ENCODE peak calls at places on chromosomes 7 and 10, in nine cellular contexts. One of them, this sample, is unnamed.
A peak's percentile ranks its signal among the peaks of the same experiment; 100 is the strongest.

GRCh38 chr7:41984888-41985287 is 252.1 kb downstream of the GLI3 start:
- DNase-seq in pancreas: no peak
- DNase-seq in GM04504: no peak
- DNase-seq in CD8-positive, alpha-beta T cell: no peak
- DNase-seq in iPS-NIHi11: no peak
- DNase-seq in HTR-8/SVneo: no peak
- DNase-seq in stimulated activated CD4-positive, alpha-beta T cell treated with anti-CD3 and anti-CD28 coated beads, Interleukin-12 subunit alpha, Interleukin-12 subunit beta, amount 100 ng/mL, for 4 hours: no peak
- DNase-seq in nephron progenitor cell: no peak
- DNase-seq in EL: peak; percentile 50
- DNase-seq in this sample: peak; percentile 48

GRCh38 chr7:105352018-105352612 is 36.6 kb downstream of the SRPK2 start:
- DNase-seq in pancreas: peak; percentile 59
- DNase-seq in GM04504: peak; percentile 93
- DNase-seq in CD8-positive, alpha-beta T cell: peak; percentile 45
- DNase-seq in iPS-NIHi11: no peak
- DNase-seq in HTR-8/SVneo: no peak
- DNase-seq in stimulated activated CD4-positive, alpha-beta T cell treated with anti-CD3 and anti-CD28 coated beads, Interleukin-12 subunit alpha, Interleukin-12 subunit beta, amount 100 ng/mL, for 4 hours: peak; percentile 11
- DNase-seq in nephron progenitor cell: no peak
- DNase-seq in EL: peak; percentile 87
- DNase-seq in this sample: peak; percentile 81

GRCh38 chr10:89025453-89025852 is 34.9 kb downstream of the FAS start:
- DNase-seq in pancreas: no peak
- DNase-seq in GM04504: no peak
- DNase-seq in CD8-positive, alpha-beta T cell: no peak
- DNase-seq in iPS-NIHi11: no peak
- DNase-seq in HTR-8/SVneo: no peak
- DNase-seq in stimulated activated CD4-positive, alpha-beta T cell treated with anti-CD3 and anti-CD28 coated beads, Interleukin-12 subunit alpha, Interleukin-12 subunit beta, amount 100 ng/mL, for 4 hours: no peak
- DNase-seq in nephron progenitor cell: no peak
- DNase-seq in EL: no peak
- DNase-seq in this sample: no peak

GRCh38 chr10:80202934-80203834 is 2.2 kb downstream of the ANXA11 start:
- DNase-seq in pancreas: peak; percentile 63
- DNase-seq in GM04504: peak; percentile 87
- DNase-seq in CD8-positive, alpha-beta T cell: peak; percentile 52
- DNase-seq in iPS-NIHi11: peak; percentile 67
- DNase-seq in HTR-8/SVneo: no peak
- DNase-seq in stimulated activated CD4-positive, alpha-beta T cell treated with anti-CD3 and anti-CD28 coated beads, Interleukin-12 subunit alpha, Interleukin-12 subunit beta, amount 100 ng/mL, for 4 hours: peak; percentile 44
- DNase-seq in nephron progenitor cell: peak; percentile 27
- DNase-seq in EL: peak; percentile 91
- DNase-seq in this sample: peak; percentile 65

GRCh38 chr7:20331231-20331880 is 656 bp downstream of the ITGB8 start:
- DNase-seq in pancreas: peak; percentile 48
- DNase-seq in GM04504: no peak
- DNase-seq in CD8-positive, alpha-beta T cell: no peak
- DNase-seq in iPS-NIHi11: peak; percentile 49
- DNase-seq in HTR-8/SVneo: no peak
- DNase-seq in stimulated activated CD4-positive, alpha-beta T cell treated with anti-CD3 and anti-CD28 coated beads, Interleukin-12 subunit alpha, Interleukin-12 subunit beta, amount 100 ng/mL, for 4 hours: peak; percentile 4
- DNase-seq in nephron progenitor cell: peak; percentile 68
- DNase-seq in EL: peak; percentile 33
- DNase-seq in this sample: peak; percentile 63

GRCh38 chr7:522071-522937 is 2.7 kb upstream of the PDGFA start:
- DNase-seq in pancreas: peak; percentile 85
- DNase-seq in GM04504: no peak
- DNase-seq in CD8-positive, alpha-beta T cell: peak; percentile 11
- DNase-seq in iPS-NIHi11: peak; percentile 72
- DNase-seq in HTR-8/SVneo: peak; percentile 56
- DNase-seq in stimulated activated CD4-positive, alpha-beta T cell treated with anti-CD3 and anti-CD28 coated beads, Interleukin-12 subunit alpha, Interleukin-12 subunit beta, amount 100 ng/mL, for 4 hours: peak; percentile 20
- DNase-seq in nephron progenitor cell: peak; percentile 63
- DNase-seq in EL: peak; percentile 32
- DNase-seq in this sample: peak; percentile 52

GRCh38 chr10:108187396-108188012 is 1023.0 kb upstream of the SORCS1 start:
- DNase-seq in pancreas: no peak
- DNase-seq in GM04504: no peak
- DNase-seq in CD8-positive, alpha-beta T cell: no peak
- DNase-seq in iPS-NIHi11: no peak
- DNase-seq in HTR-8/SVneo: no peak
- DNase-seq in stimulated activated CD4-positive, alpha-beta T cell treated with anti-CD3 and anti-CD28 coated beads, Interleukin-12 subunit alpha, Interleukin-12 subunit beta, amount 100 ng/mL, for 4 hours: no peak
- DNase-seq in nephron progenitor cell: no peak
- DNase-seq in EL: no peak
- DNase-seq in this sample: no peak

GRCh38 chr10:1240341-1240775 is 184.2 kb downstream of the WDR37 start:
- DNase-seq in pancreas: no peak
- DNase-seq in GM04504: no peak
- DNase-seq in CD8-positive, alpha-beta T cell: no peak
- DNase-seq in iPS-NIHi11: peak; percentile 73
- DNase-seq in HTR-8/SVneo: no peak
- DNase-seq in stimulated activated CD4-positive, alpha-beta T cell treated with anti-CD3 and anti-CD28 coated beads, Interleukin-12 subunit alpha, Interleukin-12 subunit beta, amount 100 ng/mL, for 4 hours: no peak
- DNase-seq in nephron progenitor cell: peak; percentile 19
- DNase-seq in EL: no peak
- DNase-seq in this sample: no peak

GRCh38 chr10:83515001-83515400 is 624.3 kb upstream of the GHITM start:
- DNase-seq in pancreas: no peak
- DNase-seq in GM04504: no peak
- DNase-seq in CD8-positive, alpha-beta T cell: no peak
- DNase-seq in iPS-NIHi11: no peak
- DNase-seq in HTR-8/SVneo: no peak
- DNase-seq in stimulated activated CD4-positive, alpha-beta T cell treated with anti-CD3 and anti-CD28 coated beads, Interleukin-12 subunit alpha, Interleukin-12 subunit beta, amount 100 ng/mL, for 4 hours: no peak
- DNase-seq in nephron progenitor cell: no peak
- DNase-seq in EL: no peak
- DNase-seq in this sample: no peak

GRCh38 chr7:2934211-2934731 is 90.2 kb upstream of the GNA12 start:
- DNase-seq in pancreas: no peak
- DNase-seq in GM04504: peak; percentile 0
- DNase-seq in CD8-positive, alpha-beta T cell: no peak
- DNase-seq in iPS-NIHi11: no peak
- DNase-seq in HTR-8/SVneo: peak; percentile 77
- DNase-seq in stimulated activated CD4-positive, alpha-beta T cell treated with anti-CD3 and anti-CD28 coated beads, Interleukin-12 subunit alpha, Interleukin-12 subunit beta, amount 100 ng/mL, for 4 hours: peak; percentile 20
- DNase-seq in nephron progenitor cell: no peak
- DNase-seq in EL: peak; percentile 28
- DNase-seq in this sample: peak; percentile 44

GRCh38 chr7:116356979-116357378 is 142.6 kb upstream of the CAV2 start:
- DNase-seq in pancreas: no peak
- DNase-seq in GM04504: no peak
- DNase-seq in CD8-positive, alpha-beta T cell: no peak
- DNase-seq in iPS-NIHi11: no peak
- DNase-seq in HTR-8/SVneo: no peak
- DNase-seq in stimulated activated CD4-positive, alpha-beta T cell treated with anti-CD3 and anti-CD28 coated beads, Interleukin-12 subunit alpha, Interleukin-12 subunit beta, amount 100 ng/mL, for 4 hours: no peak
- DNase-seq in nephron progenitor cell: peak; percentile 73
- DNase-seq in EL: no peak
- DNase-seq in this sample: peak; percentile 75

GRCh38 chr10:75195035-75195763 is 15.4 kb upstream of the VDAC2 start:
- DNase-seq in pancreas: no peak
- DNase-seq in GM04504: peak; percentile 61
- DNase-seq in CD8-positive, alpha-beta T cell: no peak
- DNase-seq in iPS-NIHi11: no peak
- DNase-seq in HTR-8/SVneo: no peak
- DNase-seq in stimulated activated CD4-positive, alpha-beta T cell treated with anti-CD3 and anti-CD28 coated beads, Interleukin-12 subunit alpha, Interleukin-12 subunit beta, amount 100 ng/mL, for 4 hours: no peak
- DNase-seq in nephron progenitor cell: no peak
- DNase-seq in EL: peak; percentile 59
- DNase-seq in this sample: no peak

GRCh38 chr10:74079028-74079913 is 71.4 kb downstream of the AP3M1 start:
- DNase-seq in pancreas: no peak
- DNase-seq in GM04504: no peak
- DNase-seq in CD8-positive, alpha-beta T cell: no peak
- DNase-seq in iPS-NIHi11: no peak
- DNase-seq in HTR-8/SVneo: no peak
- DNase-seq in stimulated activated CD4-positive, alpha-beta T cell treated with anti-CD3 and anti-CD28 coated beads, Interleukin-12 subunit alpha, Interleukin-12 subunit beta, amount 100 ng/mL, for 4 hours: no peak
- DNase-seq in nephron progenitor cell: no peak
- DNase-seq in EL: no peak
- DNase-seq in this sample: peak; percentile 83

GRCh38 chr10:10499839-10500238 is 517.8 kb upstream of the CELF2 start:
- DNase-seq in pancreas: no peak
- DNase-seq in GM04504: peak; percentile 11
- DNase-seq in CD8-positive, alpha-beta T cell: no peak
- DNase-seq in iPS-NIHi11: no peak
- DNase-seq in HTR-8/SVneo: peak; percentile 1
- DNase-seq in stimulated activated CD4-positive, alpha-beta T cell treated with anti-CD3 and anti-CD28 coated beads, Interleukin-12 subunit alpha, Interleukin-12 subunit beta, amount 100 ng/mL, for 4 hours: no peak
- DNase-seq in nephron progenitor cell: no peak
- DNase-seq in EL: peak; percentile 20
- DNase-seq in this sample: peak; percentile 61

This sample was measured in endothelial cell of umbilical vein.